ENCODE peak calls at places on chromosomes 12 and 14, in eight cellular contexts. W is substantia nigra, Z is AG04450, Q is A549, G is lung, T is fibroblast of lung, N is MM.1S, L is kidney. J is an unnamed sample.

GRCh38 chr14:77615231-77616132 is 955 bp downstream of the SPTLC2 start:
- DNase-seq in W (no peak), Q (no peak), T (peak; percentile 20), G (no peak), Z (no peak), N (no peak), L (no peak), J (no peak)

GRCh38 chr12:51270067-51270846 is at the start of gene SMAGP:
- DNase-seq in Z (no peak), T (peak; percentile 34), G (peak; percentile 81), W (peak; percentile 32), N (peak; percentile 69), L (peak; percentile 91), Q (peak; percentile 61), J (no peak)

GRCh38 chr12:55634186-55634585 is 2.5 kb upstream of the OR10P1 start:
- DNase-seq in Q (no peak), G (no peak), Z (no peak), W (no peak), N (no peak), T (no peak), L (no peak), J (no peak)

GRCh38 chr14:90894241-90894640 is 78.0 kb upstream of the TTC7B start:
- DNase-seq in Q (no peak), W (no peak), G (no peak), T (no peak), L (no peak), N (no peak), Z (no peak), J (no peak)

GRCh38 chr14:75401356-75401755 is 26.5 kb upstream of the JDP2 start:
- DNase-seq in Z (no peak), G (no peak), N (no peak), T (peak; percentile 33), W (no peak), L (no peak), Q (no peak), J (no peak)

GRCh38 chr14:89284368-89285058 is 132.5 kb downstream of the FOXN3 start:
- DNase-seq in N (no peak), T (peak; percentile 37), L (no peak), Q (no peak), W (no peak), G (no peak), Z (no peak), J (no peak)

GRCh38 chr14:57884175-57884574 is 18.3 kb upstream of the SLC35F4 start:
- DNase-seq in G (no peak), T (no peak), L (no peak), N (no peak), Z (no peak), Q (no peak), W (no peak), J (no peak)

GRCh38 chr12:27779416-27779815 is 617 bp upstream of the KLHL42 start:
- DNase-seq in T (peak; percentile 30), N (peak; percentile 8), G (no peak), W (no peak), Q (peak; percentile 15), Z (no peak), L (peak; percentile 43), J (no peak)

GRCh38 chr12:57563358-57563757 is 13.5 kb downstream of the KIF5A start:
- DNase-seq in T (no peak), L (no peak), G (no peak), N (no peak), Q (no peak), W (no peak), Z (no peak), J (no peak)

GRCh38 chr14:103529383-103530365 is 678 bp downstream of the TRMT61A start:
- DNase-seq in W (no peak), Z (no peak), L (peak; percentile 71), G (no peak), T (no peak), N (no peak), Q (no peak), J (no peak)

GRCh38 chr12:132108211-132108832 is 35.8 kb downstream of the DDX51 start:
- DNase-seq in G (no peak), Z (no peak), T (no peak), Q (no peak), L (no peak), W (no peak), N (no peak), J (no peak)

GRCh38 chr12:46260153-46260912 is 8.5 kb downstream of the SLC38A1 start:
- DNase-seq in L (no peak), Z (peak; percentile 59), T (peak; percentile 54), G (no peak), N (no peak), W (no peak), Q (no peak), J (no peak)

GRCh38 chr14:69204753-69205152 is 13.5 kb downstream of the EXD2 start:
- DNase-seq in T (no peak), G (no peak), L (no peak), Q (no peak), Z (no peak), W (no peak), N (no peak), J (peak; percentile 66)

GRCh38 chr12:62928632-62929031 is 6.3 kb downstream of the PPM1H start:
- DNase-seq in L (no peak), Z (no peak), W (no peak), N (no peak), Q (no peak), T (no peak), G (no peak), J (no peak)

GRCh38 chr14:22479781-22480464 is 109.1 kb downstream of the DAD1 start:
- DNase-seq in W (no peak), N (no peak), L (no peak), G (no peak), Z (no peak), Q (no peak), T (no peak), J (no peak)

GRCh38 chr12:117587646-117588287 is 226.3 kb upstream of the NOS1 start:
- DNase-seq in W (peak; percentile 26), Q (peak; percentile 77), T (peak; percentile 8), L (no peak), N (peak; percentile 17), G (peak; percentile 51), Z (no peak), J (no peak)

GRCh38 chr12:42960087-42960527 is 370.6 kb upstream of the PRICKLE1 start:
- DNase-seq in G (no peak), T (no peak), L (no peak), Z (no peak), W (no peak), N (no peak), Q (no peak), J (peak; percentile 34)

GRCh38 chr14:92040431-92041040 is 677 bp upstream of the TRIP11 start:
- DNase-seq in N (peak; percentile 58), Q (peak; percentile 55), L (no peak), Z (peak; percentile 8), G (no peak), T (peak; percentile 19), W (no peak), J (no peak)

GRCh38 chr12:113467154-113467513 is 4.5 kb downstream of the LHX5 start:
- DNase-seq in N (no peak), G (no peak), W (no peak), L (no peak), T (no peak), Q (no peak), Z (no peak), J (no peak)

GRCh38 chr12:80849367-80849766 is 88.4 kb downstream of the LIN7A start:
- DNase-seq in Z (no peak), W (no peak), N (no peak), Q (no peak), L (no peak), G (no peak), T (no peak), J (no peak)

GRCh38 chr14:32545858-32546210 is 216.7 kb downstream of the AKAP6 start:
- DNase-seq in G (no peak), L (no peak), Z (no peak), N (no peak), Q (no peak), T (no peak), W (no peak), J (no peak)
- H3K27ac ChIP-seq in G (peak overlapping the region; percentile 47), L (no peak overlapping the region), Z (no peak overlapping the region), N (no peak overlapping the region), Q (no peak overlapping the region), T (no peak overlapping the region), W (no peak overlapping the region), J (no peak overlapping the region)

GRCh38 chr12:124476011-124476400 is 91.4 kb downstream of the NCOR2 start:
- DNase-seq in Z (no peak), G (no peak), Q (no peak), N (no peak), L (peak; percentile 64), T (no peak), W (no peak), J (no peak)
- H3K27ac ChIP-seq in Z (no peak overlapping the region), G (no peak overlapping the region), Q (no peak overlapping the region), N (no peak overlapping the region), L (no peak overlapping the region), T (no peak overlapping the region), W (peak overlapping the region; percentile 95), J (no peak overlapping the region)

DNA sequence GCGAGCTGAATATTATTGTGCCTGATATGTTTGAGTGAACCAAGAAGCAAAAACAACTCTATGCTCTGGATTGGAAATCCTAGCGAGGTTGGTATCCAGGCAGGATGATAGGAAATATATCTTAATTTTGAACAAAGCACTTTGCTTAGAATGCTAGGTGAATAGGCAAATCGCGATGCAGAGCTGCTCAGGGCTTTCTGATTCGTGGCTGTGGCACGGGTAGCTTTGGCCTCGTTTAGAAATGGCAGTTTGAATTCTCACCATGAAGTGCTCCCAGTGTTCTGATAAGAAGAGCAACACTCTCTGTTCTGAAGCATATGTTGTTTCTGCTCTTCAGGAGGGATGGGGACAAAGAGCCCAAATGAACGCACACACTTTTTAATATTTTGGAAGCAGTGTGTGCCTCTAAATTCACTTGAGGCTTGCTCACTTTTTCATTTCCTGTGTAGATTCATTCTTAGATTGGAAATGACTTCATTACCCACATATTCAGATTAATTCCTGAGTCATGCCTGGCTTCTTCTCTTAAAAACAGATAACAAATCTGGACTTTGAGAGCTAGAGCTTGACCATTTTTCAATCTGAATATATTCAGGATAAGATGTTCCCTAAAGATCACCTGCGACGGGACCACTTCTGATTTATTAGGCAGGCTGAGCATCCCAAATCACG is 200.9 kb downstream of the RPAP3 start:
- DNase-seq in Q (no peak), L (no peak), W (no peak), T (no peak), Z (no peak), G (no peak), N (no peak), J (no peak)
- H3K27ac ChIP-seq in Q (no peak overlapping the region), L (no peak overlapping the region), W (no peak overlapping the region), T (peak overlapping the region; percentile 11), Z (peak overlapping the region; percentile 49), G (no peak overlapping the region), N (no peak overlapping the region), J (peak overlapping the region; percentile 68)

GRCh38 chr12:123267335-123267920 is 4.2 kb downstream of the CDK2AP1 start:
- DNase-seq in N (no peak), G (no peak), Q (no peak), Z (no peak), L (no peak), W (no peak), T (no peak), J (no peak)

GRCh38 chr12:123269395-123269892 is 2.2 kb downstream of the CDK2AP1 start:
- DNase-seq in Z (no peak), L (peak; percentile 92), N (no peak), T (peak; percentile 64), G (no peak), W (peak; percentile 81), Q (no peak), J (no peak)

GRCh38 chr12:123267991-123268843 is 3.4 kb downstream of the CDK2AP1 start:
- DNase-seq in Q (no peak), Z (no peak), T (no peak), W (peak; percentile 55), G (no peak), N (no peak), L (peak; percentile 80), J (no peak)

GRCh38 chr12:123269980-123270379 is 1.7 kb downstream of the CDK2AP1 start:
- DNase-seq in T (no peak), L (no peak), G (no peak), Q (no peak), W (no peak), N (no peak), Z (no peak), J (no peak)

GRCh38 chr12:123268850-123269249 is 2.8 kb downstream of the CDK2AP1 start:
- DNase-seq in Z (no peak), W (no peak), N (no peak), L (peak; percentile 83), Q (no peak), G (no peak), T (no peak), J (no peak)
- H3K27ac ChIP-seq in Z (peak overlapping the region; percentile 57), W (peak overlapping the region; percentile 96), N (no peak overlapping the region), L (peak overlapping the region; percentile 8), Q (no peak overlapping the region), G (no peak overlapping the region), T (peak overlapping the region; percentile 47), J (no peak overlapping the region)

J was measured in epithelial cell of prostate.